ENCODE peak calls at places on chromosomes 16 and 17, in six cellular contexts. I is HepG2, H is right cardiac atrium, Y is upper lobe of left lung, R is lower lobe of right lung, U is aorta. W is an unnamed sample.

GRCh38 chr17:49717371-49717841 is 9.6 kb upstream of the SLC35B1 start:
- ATAC-seq in Y (no peak), U (no peak), I (no peak), H (peak), R (no peak), W (no peak)

GRCh38 chr17:9977175-9977574 is 72.1 kb upstream of the RCVRN start:
- ATAC-seq in H (no peak), I (no peak), U (no peak), R (no peak), Y (no peak), W (peak)

GRCh38 chr17:52147872-52148271 is 10.6 kb downstream of the CA10 start:
- ATAC-seq in H (no peak), I (no peak), U (no peak), Y (no peak), R (no peak), W (no peak)

GRCh38 chr17:4043862-4044261 is 79.6 kb upstream of the ATP2A3 start:
- ATAC-seq in I (no peak), H (no peak), U (no peak), R (peak), Y (no peak), W (no peak)

GRCh38 chr17:80811181-80812105 is 180.2 kb upstream of the CHMP6 start:
- ATAC-seq in R (no peak), U (no peak), H (no peak), Y (no peak), I (no peak), W (no peak)

GRCh38 chr16:48860341-48860740 is 250.4 kb upstream of the N4BP1 start:
- ATAC-seq in R (no peak), I (no peak), Y (no peak), U (no peak), H (no peak), W (no peak)

GRCh38 chr16:66408181-66409048 is 18.7 kb upstream of the BEAN1 start:
- ATAC-seq in R (peak), U (no peak), I (peak), Y (peak), H (peak), W (peak)

GRCh38 chr17:3271072-3271848 is 26.9 kb downstream of the OR3A1 start:
- ATAC-seq in R (no peak), H (no peak), Y (no peak), U (no peak), I (no peak), W (no peak)

GRCh38 chr16:12988071-12988470 is 86.7 kb downstream of the SHISA9 start:
- ATAC-seq in Y (no peak), I (no peak), R (no peak), U (no peak), H (no peak), W (no peak)

GRCh38 chr16:3964686-3965290 is 84.3 kb upstream of the CREBBP start:
- ATAC-seq in I (no peak), H (no peak), R (no peak), Y (no peak), U (no peak), W (no peak)

GRCh38 chr16:3965781-3966582 is 85.5 kb upstream of the CREBBP start:
- ATAC-seq in Y (no peak), R (no peak), U (no peak), I (no peak), H (no peak), W (no peak)

GRCh38 chr16:3963203-3963602 is 82.7 kb upstream of the CREBBP start:
- ATAC-seq in H (no peak), R (no peak), I (no peak), U (no peak), Y (no peak), W (no peak)

GRCh38 chr16:3965306-3965705 is 84.8 kb upstream of the CREBBP start:
- ATAC-seq in U (no peak), I (no peak), R (no peak), Y (no peak), H (no peak), W (no peak)

GRCh38 chr16:3963886-3964685 is 83.6 kb upstream of the CREBBP start:
- ATAC-seq in Y (no peak), I (no peak), U (no peak), H (no peak), R (no peak), W (no peak)
- H3K27ac ChIP-seq in Y (no peak), I (no peak), U (no peak), H (no peak), R (no peak), W (no peak)

GRCh38 chr17:29140051-29140582 is 40.1 kb downstream of the MYO18A start:
- ATAC-seq in U (peak), Y (peak), R (peak), I (no peak), H (peak), W (peak)
- H3K27ac ChIP-seq in U (peak), Y (peak), R (peak), I (no peak), H (peak), W (peak)

GRCh38 chr16:22191089-22191965 is 14.8 kb upstream of the EEF2K start:
- ATAC-seq in H (peak), I (peak), U (peak), Y (peak), R (peak), W (peak)

GRCh38 chr16:22188595-22189442 is 17.3 kb upstream of the EEF2K start:
- ATAC-seq in R (no peak), U (no peak), H (no peak), Y (no peak), I (peak), W (no peak)

GRCh38 chr16:22188267-22188594 is 17.8 kb upstream of the EEF2K start:
- ATAC-seq in I (no peak), U (no peak), Y (no peak), R (no peak), H (no peak), W (no peak)

GRCh38 chr16:22190169-22191088 is 15.6 kb upstream of the EEF2K start:
- ATAC-seq in Y (peak), U (peak), R (peak), I (peak), H (peak), W (peak)

DNA sequence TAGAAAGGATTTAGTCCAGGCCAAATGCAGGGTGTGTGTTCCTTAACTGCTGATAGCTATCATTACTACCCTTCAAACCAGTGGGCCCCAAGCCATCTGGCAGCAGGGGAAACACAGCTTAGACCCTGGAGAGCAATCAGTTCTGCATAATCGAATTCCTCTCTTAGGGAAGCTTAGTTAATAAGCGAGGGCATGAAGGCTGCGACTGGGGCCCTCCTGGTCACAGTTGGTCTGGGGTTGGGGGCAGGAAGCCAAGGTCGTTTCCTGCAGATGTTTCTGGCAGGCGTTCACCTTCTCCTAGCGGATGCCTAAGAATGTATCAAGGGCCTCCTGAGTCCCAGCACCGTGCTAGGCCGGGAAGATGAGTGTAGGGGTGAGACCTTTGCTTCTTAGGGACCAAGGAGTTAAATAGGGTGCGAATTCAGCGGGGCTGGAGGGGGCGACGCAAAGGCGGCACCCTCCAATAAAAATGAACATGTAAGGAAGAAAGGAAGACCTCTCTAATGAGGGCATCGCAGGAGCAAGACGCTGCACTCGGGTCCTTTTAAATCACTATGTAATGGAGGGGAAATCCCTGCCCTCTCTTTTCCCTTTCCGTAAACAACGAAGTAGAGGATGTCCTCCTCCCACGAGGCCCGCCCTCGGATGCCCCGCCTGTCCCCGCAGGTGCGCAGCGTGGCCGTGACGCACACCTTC is 16.5 kb upstream of the EEF2K start:
- ATAC-seq in R (peak), I (no peak), Y (no peak), H (no peak), U (peak), W (no peak)
- H3K27ac ChIP-seq in R (peak), I (peak), Y (peak), H (peak), U (peak), W (peak)

GRCh38 chr16:89318430-89318758 is 100.9 kb downstream of the ZNF778 start:
- ATAC-seq in I (no peak), U (no peak), H (no peak), R (no peak), Y (no peak), W (no peak)

GRCh38 chr16:89315791-89316581 is 98.5 kb downstream of the ZNF778 start:
- ATAC-seq in R (peak), U (peak), H (peak), I (no peak), Y (peak), W (peak)

GRCh38 chr16:89317729-89318429 is 100.4 kb downstream of the ZNF778 start:
- ATAC-seq in U (no peak), R (no peak), I (no peak), Y (no peak), H (no peak), W (no peak)

GRCh38 chr16:89316701-89317100 is 99.2 kb downstream of the ZNF778 start:
- ATAC-seq in Y (no peak), I (no peak), U (no peak), R (no peak), H (no peak), W (no peak)

GRCh38 chr16:89317101-89317671 is 99.7 kb downstream of the ZNF778 start:
- ATAC-seq in H (no peak), R (no peak), U (no peak), I (no peak), Y (no peak), W (no peak)
- H3K27ac ChIP-seq in H (no peak), R (no peak), U (no peak), I (no peak), Y (peak), W (peak)

W was measured in gastroesophageal sphincter.